ENCODE peak calls at places on chromosomes 6 and 20, in four cellular contexts. B is A549, M is stomach, C is heart left ventricle. R is an unnamed sample.

GRCh38 chr6:121548146-121548545 is 112.7 kb downstream of the GJA1 start:
- DNase-seq in B (no peak), M (no peak), C (no peak), R (no peak)

GRCh38 chr20:9501473-9501872 is 12.9 kb upstream of the LAMP5 start:
- DNase-seq in B (no peak), M (no peak), C (no peak), R (no peak)

GRCh38 chr6:54503144-54503543 is 194.9 kb downstream of the TINAG start:
- DNase-seq in B (no peak), M (no peak), C (no peak), R (no peak)

GRCh38 chr6:87333591-87334181 is 4.6 kb upstream of the GJB7 start:
- DNase-seq in B (no peak), M (no peak), C (no peak), R (peak)

GRCh38 chr6:14743465-14744211 is 502.2 kb upstream of the JARID2 start:
- DNase-seq in B (peak), M (peak), C (peak), R (peak)

GRCh38 chr20:36447101-36447500 is 94.2 kb upstream of the MYL9 start:
- DNase-seq in B (no peak), M (no peak), C (no peak), R (no peak)

GRCh38 chr6:119311514-119312142 is 37.9 kb downstream of the MAN1A1 start:
- DNase-seq in B (no peak), M (no peak), C (no peak), R (no peak)

GRCh38 chr6:108406943-108407342 is 112.1 kb downstream of the AFG1L start:
- DNase-seq in B (no peak), M (no peak), C (no peak), R (no peak)

GRCh38 chr20:20782221-20782620 is 69.8 kb upstream of the RALGAPA2 start:
- DNase-seq in B (no peak), M (peak), C (no peak), R (no peak)

GRCh38 chr6:89257346-89257745 is 40.2 kb upstream of the GABRR1 start:
- DNase-seq in B (no peak), M (no peak), C (no peak), R (no peak)

DNA sequence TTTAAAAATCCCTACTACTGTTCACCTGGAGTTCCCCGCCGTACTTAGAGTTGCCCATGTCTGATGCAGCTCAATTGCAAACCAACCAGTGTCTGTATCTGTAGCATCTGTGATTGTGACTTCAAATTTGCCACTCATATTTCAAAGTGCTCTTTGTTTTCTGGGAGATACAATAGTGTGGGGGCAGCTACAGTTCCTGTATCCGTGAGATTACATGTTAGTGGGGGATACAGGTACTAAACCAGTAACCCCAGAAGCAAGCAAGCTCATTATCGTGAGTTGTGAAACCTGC is 140.9 kb downstream of the ANKRD60 start:
- DNase-seq in B (no peak), M (no peak), C (no peak), R (no peak)
- TF ChIP-seq CTCF in B (no peak), M (no peak), C (no peak), R (no peak)

GRCh38 chr6:164453835-164454234 is 855.6 kb downstream of the C6orf118 start:
- DNase-seq in B (no peak), M (no peak), C (no peak), R (no peak)

GRCh38 chr6:164455835-164456234 is 853.6 kb downstream of the C6orf118 start:
- DNase-seq in B (peak), M (no peak), C (no peak), R (no peak)
- TF ChIP-seq CTCF in B (no peak), M (no peak), C (no peak), R (no peak)

GRCh38 chr6:7426447-7427169 is 37.0 kb downstream of the RIOK1 start:
- DNase-seq in B (no peak), M (no peak), C (no peak), R (no peak)

GRCh38 chr6:7425808-7426190 is 36.2 kb downstream of the RIOK1 start:
- DNase-seq in B (no peak), M (no peak), C (no peak), R (no peak)

GRCh38 chr6:7424058-7424457 is 34.5 kb downstream of the RIOK1 start:
- DNase-seq in B (no peak), M (no peak), C (no peak), R (no peak)

GRCh38 chr6:7421066-7421465 is 31.5 kb downstream of the RIOK1 start:
- DNase-seq in B (no peak), M (no peak), C (no peak), R (no peak)

GRCh38 chr6:7424967-7425807 is 35.6 kb downstream of the RIOK1 start:
- DNase-seq in B (peak), M (no peak), C (peak), R (no peak)
- TF ChIP-seq CTCF in B (peak), M (peak), C (peak), R (peak)

GRCh38 chr6:9862603-9863167 is 552.2 kb downstream of the TFAP2A start:
- DNase-seq in B (no peak), M (no peak), C (no peak), R (no peak)
- TF ChIP-seq CTCF in B (no peak), M (no peak), C (no peak), R (no peak)

DNA sequence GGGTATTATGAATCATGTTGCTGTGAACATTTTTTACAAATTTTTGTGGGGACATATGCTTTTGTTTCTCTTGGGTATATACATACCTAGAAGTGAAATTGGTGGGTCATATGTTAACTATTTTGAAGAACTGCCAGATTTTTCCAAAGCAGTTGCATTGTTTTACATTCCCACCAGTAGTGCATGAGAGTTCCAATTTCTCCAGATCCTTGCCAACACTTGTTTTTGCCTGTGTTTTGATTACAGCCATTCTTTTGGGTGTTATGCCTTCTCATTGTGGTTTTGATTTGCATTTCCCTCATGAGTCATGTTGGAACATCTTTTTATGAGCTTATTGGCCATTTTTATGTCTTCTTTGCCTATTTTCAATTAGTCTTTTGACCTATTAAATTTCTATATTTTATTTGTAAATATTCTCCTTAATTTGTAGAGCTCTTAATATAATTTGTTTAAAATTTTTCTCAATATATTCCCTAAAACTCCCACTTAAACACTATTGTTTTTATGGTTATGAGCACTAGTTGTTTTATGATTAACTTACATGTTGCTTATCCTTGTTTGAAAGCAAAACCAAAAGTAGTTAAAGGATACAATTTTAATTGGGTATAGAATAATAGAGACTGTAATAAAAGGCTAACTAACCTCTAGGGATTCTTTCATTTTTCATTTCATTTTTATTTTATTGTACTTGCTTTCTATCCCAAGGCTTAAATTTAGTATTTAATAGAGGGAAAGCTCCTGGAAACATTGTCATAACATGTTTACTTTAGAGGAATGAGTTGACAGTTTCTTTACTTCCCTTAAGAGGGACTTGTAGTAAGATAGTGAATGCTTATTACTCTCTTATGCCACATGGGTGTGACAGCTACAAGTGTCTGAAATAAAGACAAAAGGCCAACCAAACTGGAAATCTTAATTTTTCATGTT is 5.5 kb downstream of the UBR2 start:
- DNase-seq in B (peak), M (no peak), C (no peak), R (no peak)
- TF ChIP-seq CTCF in B (no peak), M (no peak), C (no peak), R (no peak)

GRCh38 chr6:104623052-104623690 is 236.5 kb downstream of the HACE1 start:
- DNase-seq in B (peak), M (no peak), C (no peak), R (peak)
- TF ChIP-seq CTCF in B (no peak), M (no peak), C (no peak), R (peak)

R was measured in DND-41.